ENCODE peak calls at places on chromosome 19, in seven cellular contexts. One of them, this sample, is unnamed.

GRCh38 chr19:48498576-48498879 is 13.1 kb downstream of the LMTK3 start:
- DNase-seq in astrocyte of the cerebellum: no peak
- DNase-seq in left ventricle myocardium inferior: no peak
- DNase-seq in heart left ventricle: no peak
- DNase-seq in mammary epithelial cell: no peak
- DNase-seq in psoas muscle: no peak
- DNase-seq in transverse colon: no peak
- DNase-seq in this sample: no peak

GRCh38 chr19:34497112-34497805 is 15.7 kb downstream of the WTIP start:
- DNase-seq in astrocyte of the cerebellum: no peak
- DNase-seq in left ventricle myocardium inferior: no peak
- DNase-seq in heart left ventricle: no peak
- DNase-seq in mammary epithelial cell: no peak
- DNase-seq in psoas muscle: no peak
- DNase-seq in transverse colon: no peak
- DNase-seq in this sample: no peak

GRCh38 chr19:31699421-31699820 is 350.2 kb upstream of the TSHZ3 start:
- DNase-seq in astrocyte of the cerebellum: no peak
- DNase-seq in left ventricle myocardium inferior: no peak
- DNase-seq in heart left ventricle: no peak
- DNase-seq in mammary epithelial cell: no peak
- DNase-seq in psoas muscle: no peak
- DNase-seq in transverse colon: no peak
- DNase-seq in this sample: no peak

GRCh38 chr19:5913739-5914357 is at the start of gene CAPS:
- DNase-seq in astrocyte of the cerebellum: no peak
- DNase-seq in left ventricle myocardium inferior: peak; percentile 60
- DNase-seq in heart left ventricle: no peak
- DNase-seq in mammary epithelial cell: peak; percentile 72
- DNase-seq in psoas muscle: peak; percentile 56
- DNase-seq in transverse colon: peak; percentile 78
- DNase-seq in this sample: no peak

GRCh38 chr19:52943134-52943883 is 19.4 kb downstream of the ZNF816 start:
- DNase-seq in astrocyte of the cerebellum: no peak
- DNase-seq in left ventricle myocardium inferior: no peak
- DNase-seq in heart left ventricle: no peak
- DNase-seq in mammary epithelial cell: no peak
- DNase-seq in psoas muscle: no peak
- DNase-seq in transverse colon: no peak
- DNase-seq in this sample: no peak

GRCh38 chr19:42152876-42153275 is 20.6 kb upstream of the POU2F2 start:
- DNase-seq in astrocyte of the cerebellum: no peak
- DNase-seq in left ventricle myocardium inferior: no peak
- DNase-seq in heart left ventricle: no peak
- DNase-seq in mammary epithelial cell: no peak
- DNase-seq in psoas muscle: no peak
- DNase-seq in transverse colon: no peak
- DNase-seq in this sample: no peak

GRCh38 chr19:52442179-52442578 is 11.2 kb upstream of the ZNF578 start:
- DNase-seq in astrocyte of the cerebellum: no peak
- DNase-seq in left ventricle myocardium inferior: no peak
- DNase-seq in heart left ventricle: no peak
- DNase-seq in mammary epithelial cell: no peak
- DNase-seq in psoas muscle: no peak
- DNase-seq in transverse colon: no peak
- DNase-seq in this sample: no peak

GRCh38 chr19:35442091-35442490 is 6.0 kb upstream of the FFAR2 start:
- DNase-seq in astrocyte of the cerebellum: no peak
- DNase-seq in left ventricle myocardium inferior: no peak
- DNase-seq in heart left ventricle: peak; percentile 77
- DNase-seq in mammary epithelial cell: no peak
- DNase-seq in psoas muscle: peak; percentile 42
- DNase-seq in transverse colon: no peak
- DNase-seq in this sample: no peak

GRCh38 chr19:38933544-38933943 is 2.8 kb downstream of the MRPS12 start:
- DNase-seq in astrocyte of the cerebellum: no peak
- DNase-seq in left ventricle myocardium inferior: no peak
- DNase-seq in heart left ventricle: peak; percentile 10
- DNase-seq in mammary epithelial cell: no peak
- DNase-seq in psoas muscle: no peak
- DNase-seq in transverse colon: no peak
- DNase-seq in this sample: no peak

GRCh38 chr19:42129399-42130253 is 2.6 kb downstream of the POU2F2 start:
- DNase-seq in astrocyte of the cerebellum: no peak
- DNase-seq in left ventricle myocardium inferior: peak; percentile 29
- DNase-seq in heart left ventricle: peak; percentile 70
- DNase-seq in mammary epithelial cell: peak; percentile 82
- DNase-seq in psoas muscle: peak; percentile 37
- DNase-seq in transverse colon: peak; percentile 75
- DNase-seq in this sample: no peak

GRCh38 chr19:5141278-5141925 is 172.5 kb downstream of the KDM4B start:
- DNase-seq in astrocyte of the cerebellum: no peak
- DNase-seq in left ventricle myocardium inferior: no peak
- DNase-seq in heart left ventricle: peak; percentile 65
- DNase-seq in mammary epithelial cell: peak; percentile 13
- DNase-seq in psoas muscle: peak; percentile 8
- DNase-seq in transverse colon: no peak
- DNase-seq in this sample: no peak

GRCh38 chr19:39500543-39500942 is 1.8 kb downstream of the DLL3 start:
- DNase-seq in astrocyte of the cerebellum: no peak
- DNase-seq in left ventricle myocardium inferior: no peak
- DNase-seq in heart left ventricle: no peak
- DNase-seq in mammary epithelial cell: no peak
- DNase-seq in psoas muscle: no peak
- DNase-seq in transverse colon: no peak
- DNase-seq in this sample: no peak

GRCh38 chr19:50489461-50490011 is 12.9 kb upstream of the GARIN5A start:
- DNase-seq in astrocyte of the cerebellum: no peak
- DNase-seq in left ventricle myocardium inferior: no peak
- DNase-seq in heart left ventricle: peak; percentile 37
- DNase-seq in mammary epithelial cell: no peak
- DNase-seq in psoas muscle: peak; percentile 30
- DNase-seq in transverse colon: no peak
- DNase-seq in this sample: no peak

GRCh38 chr19:6393982-6394412 is 1.0 kb upstream of the GTF2F1 start:
- DNase-seq in astrocyte of the cerebellum: no peak
- DNase-seq in left ventricle myocardium inferior: no peak
- DNase-seq in heart left ventricle: peak; percentile 84
- DNase-seq in mammary epithelial cell: no peak
- DNase-seq in psoas muscle: no peak
- DNase-seq in transverse colon: peak; percentile 76
- DNase-seq in this sample: no peak

GRCh38 chr19:13646758-13647157 is 117.6 kb upstream of the MRI1 start:
- DNase-seq in astrocyte of the cerebellum: no peak
- DNase-seq in left ventricle myocardium inferior: no peak
- DNase-seq in heart left ventricle: no peak
- DNase-seq in mammary epithelial cell: no peak
- DNase-seq in psoas muscle: no peak
- DNase-seq in transverse colon: no peak
- DNase-seq in this sample: no peak

GRCh38 chr19:55795021-55795420 is 26.1 kb downstream of the RFPL4AL1 start:
- DNase-seq in astrocyte of the cerebellum: no peak
- DNase-seq in left ventricle myocardium inferior: no peak
- DNase-seq in heart left ventricle: no peak
- DNase-seq in mammary epithelial cell: no peak
- DNase-seq in psoas muscle: no peak
- DNase-seq in transverse colon: no peak
- DNase-seq in this sample: no peak

GRCh38 chr19:48752511-48753365 is at the start of gene FUT1:
- DNase-seq in astrocyte of the cerebellum: no peak
- DNase-seq in left ventricle myocardium inferior: peak; percentile 72
- DNase-seq in heart left ventricle: peak; percentile 88
- DNase-seq in mammary epithelial cell: peak; percentile 97
- DNase-seq in psoas muscle: peak; percentile 69
- DNase-seq in transverse colon: peak; percentile 76
- DNase-seq in this sample: no peak

GRCh38 chr19:10580979-10581631 is 6.0 kb downstream of the AP1M2 start:
- DNase-seq in astrocyte of the cerebellum: peak; percentile 87
- DNase-seq in left ventricle myocardium inferior: peak; percentile 85
- DNase-seq in heart left ventricle: peak; percentile 89
- DNase-seq in mammary epithelial cell: peak; percentile 73
- DNase-seq in psoas muscle: peak; percentile 86
- DNase-seq in transverse colon: peak; percentile 91
- DNase-seq in this sample: no peak
- H3K4me3 ChIP-seq in astrocyte of the cerebellum: no peak overlapping the region
- H3K4me3 ChIP-seq in left ventricle myocardium inferior: peak overlapping the region; percentile 45
- H3K4me3 ChIP-seq in heart left ventricle: no peak overlapping the region
- H3K4me3 ChIP-seq in mammary epithelial cell: no peak overlapping the region
- H3K4me3 ChIP-seq in psoas muscle: peak overlapping the region; percentile 52
- H3K4me3 ChIP-seq in transverse colon: no peak overlapping the region
- H3K4me3 ChIP-seq in this sample: peak overlapping the region; percentile 22

GRCh38 chr19:9621156-9622037 is at the start of gene ZNF561:
- DNase-seq in astrocyte of the cerebellum: peak; percentile 89
- DNase-seq in left ventricle myocardium inferior: peak; percentile 86
- DNase-seq in heart left ventricle: peak; percentile 91
- DNase-seq in mammary epithelial cell: peak; percentile 90
- DNase-seq in psoas muscle: peak; percentile 84
- DNase-seq in transverse colon: peak; percentile 90
- DNase-seq in this sample: peak; percentile 69

GRCh38 chr19:9620842-9621155 is 233 bp downstream of the ZNF561 start:
- DNase-seq in astrocyte of the cerebellum: no peak
- DNase-seq in left ventricle myocardium inferior: no peak
- DNase-seq in heart left ventricle: no peak
- DNase-seq in mammary epithelial cell: no peak
- DNase-seq in psoas muscle: no peak
- DNase-seq in transverse colon: no peak
- DNase-seq in this sample: no peak

DNA sequence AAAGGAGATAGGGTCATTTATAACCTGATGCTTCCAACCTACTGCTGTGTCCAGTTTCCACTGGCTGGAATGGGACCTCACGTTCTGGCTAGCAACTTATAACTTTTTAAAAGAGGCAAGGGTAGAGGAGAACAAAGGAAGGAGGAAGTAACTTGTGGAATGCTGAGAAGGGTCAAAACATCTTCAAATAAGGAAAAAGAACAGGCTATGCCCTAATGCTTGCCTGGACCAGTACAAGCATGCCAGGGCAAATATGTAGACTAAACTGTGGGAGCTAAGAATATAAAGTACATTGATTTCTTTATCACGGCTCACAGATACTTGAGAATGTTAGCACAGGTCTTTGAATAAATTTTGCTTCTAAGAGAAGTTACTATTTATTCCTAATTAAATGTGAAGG is 1.5 kb upstream of the ZNF561 start:
- DNase-seq in astrocyte of the cerebellum: no peak
- DNase-seq in left ventricle myocardium inferior: no peak
- DNase-seq in heart left ventricle: no peak
- DNase-seq in mammary epithelial cell: peak; percentile 76
- DNase-seq in psoas muscle: no peak
- DNase-seq in transverse colon: no peak
- DNase-seq in this sample: peak; percentile 3
- H3K4me3 ChIP-seq in astrocyte of the cerebellum: no peak overlapping the region
- H3K4me3 ChIP-seq in left ventricle myocardium inferior: no peak overlapping the region
- H3K4me3 ChIP-seq in heart left ventricle: peak overlapping the region; percentile 97
- H3K4me3 ChIP-seq in mammary epithelial cell: peak overlapping the region; percentile 16
- H3K4me3 ChIP-seq in psoas muscle: no peak overlapping the region
- H3K4me3 ChIP-seq in transverse colon: no peak overlapping the region
- H3K4me3 ChIP-seq in this sample: peak overlapping the region; percentile 79

GRCh38 chr19:16516381-16516780 is 20.2 kb downstream of the C19orf44 start:
- DNase-seq in astrocyte of the cerebellum: no peak
- DNase-seq in left ventricle myocardium inferior: no peak
- DNase-seq in heart left ventricle: no peak
- DNase-seq in mammary epithelial cell: no peak
- DNase-seq in psoas muscle: no peak
- DNase-seq in transverse colon: no peak
- DNase-seq in this sample: no peak

GRCh38 chr19:16519230-16519687 is 23.0 kb downstream of the CHERP start:
- DNase-seq in astrocyte of the cerebellum: no peak
- DNase-seq in left ventricle myocardium inferior: no peak
- DNase-seq in heart left ventricle: no peak
- DNase-seq in mammary epithelial cell: no peak
- DNase-seq in psoas muscle: no peak
- DNase-seq in transverse colon: no peak
- DNase-seq in this sample: no peak

GRCh38 chr19:16516923-16517610 is 20.9 kb downstream of the C19orf44 start:
- DNase-seq in astrocyte of the cerebellum: no peak
- DNase-seq in left ventricle myocardium inferior: no peak
- DNase-seq in heart left ventricle: no peak
- DNase-seq in mammary epithelial cell: no peak
- DNase-seq in psoas muscle: no peak
- DNase-seq in transverse colon: no peak
- DNase-seq in this sample: no peak

GRCh38 chr19:16518483-16519229 is 22.5 kb downstream of the C19orf44 start:
- DNase-seq in astrocyte of the cerebellum: no peak
- DNase-seq in left ventricle myocardium inferior: no peak
- DNase-seq in heart left ventricle: no peak
- DNase-seq in mammary epithelial cell: no peak
- DNase-seq in psoas muscle: no peak
- DNase-seq in transverse colon: no peak
- DNase-seq in this sample: no peak

GRCh38 chr19:16518061-16518460 is 21.9 kb downstream of the C19orf44 start:
- DNase-seq in astrocyte of the cerebellum: no peak
- DNase-seq in left ventricle myocardium inferior: no peak
- DNase-seq in heart left ventricle: no peak
- DNase-seq in mammary epithelial cell: no peak
- DNase-seq in psoas muscle: no peak
- DNase-seq in transverse colon: no peak
- DNase-seq in this sample: no peak
- H3K4me3 ChIP-seq in astrocyte of the cerebellum: no peak overlapping the region
- H3K4me3 ChIP-seq in left ventricle myocardium inferior: no peak overlapping the region
- H3K4me3 ChIP-seq in heart left ventricle: no peak overlapping the region
- H3K4me3 ChIP-seq in mammary epithelial cell: no peak overlapping the region
- H3K4me3 ChIP-seq in psoas muscle: no peak overlapping the region
- H3K4me3 ChIP-seq in transverse colon: no peak overlapping the region
- H3K4me3 ChIP-seq in this sample: no peak overlapping the region

GRCh38 chr19:18393836-18394235 is 3.6 kb downstream of the LRRC25 start:
- DNase-seq in astrocyte of the cerebellum: no peak
- DNase-seq in left ventricle myocardium inferior: peak; percentile 54
- DNase-seq in heart left ventricle: peak; percentile 83
- DNase-seq in mammary epithelial cell: no peak
- DNase-seq in psoas muscle: no peak
- DNase-seq in transverse colon: no peak
- DNase-seq in this sample: no peak

GRCh38 chr19:18391509-18392075 is 5.6 kb downstream of the GDF15 start:
- DNase-seq in astrocyte of the cerebellum: no peak
- DNase-seq in left ventricle myocardium inferior: no peak
- DNase-seq in heart left ventricle: no peak
- DNase-seq in mammary epithelial cell: no peak
- DNase-seq in psoas muscle: no peak
- DNase-seq in transverse colon: no peak
- DNase-seq in this sample: no peak

GRCh38 chr19:18390075-18390909 is 4.3 kb downstream of the GDF15 start:
- DNase-seq in astrocyte of the cerebellum: no peak
- DNase-seq in left ventricle myocardium inferior: no peak
- DNase-seq in heart left ventricle: no peak
- DNase-seq in mammary epithelial cell: no peak
- DNase-seq in psoas muscle: no peak
- DNase-seq in transverse colon: no peak
- DNase-seq in this sample: no peak

GRCh38 chr19:18392417-18392816 is 5.0 kb downstream of the LRRC25 start:
- DNase-seq in astrocyte of the cerebellum: no peak
- DNase-seq in left ventricle myocardium inferior: peak; percentile 46
- DNase-seq in heart left ventricle: no peak
- DNase-seq in mammary epithelial cell: no peak
- DNase-seq in psoas muscle: no peak
- DNase-seq in transverse colon: peak; percentile 59
- DNase-seq in this sample: no peak

DNA sequence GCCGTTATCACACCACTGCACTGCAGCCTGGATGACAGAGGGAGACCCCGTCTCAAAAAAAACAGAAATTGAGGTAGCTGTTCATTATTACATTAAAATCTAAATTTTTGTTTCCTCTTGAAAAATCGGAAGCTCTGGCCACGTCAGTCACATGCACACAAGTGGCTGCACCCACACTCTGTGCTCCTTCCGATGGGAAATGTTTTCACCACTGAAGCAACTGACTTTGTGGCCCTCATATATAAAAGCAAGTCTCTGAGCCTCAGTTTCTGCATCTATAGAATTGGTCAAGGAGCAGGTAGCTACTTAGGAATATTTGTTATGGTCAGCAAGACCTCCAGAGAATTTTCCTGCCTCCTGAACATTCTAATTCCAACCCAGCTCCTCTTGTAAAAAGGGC is 4.5 kb downstream of the LRRC25 start:
- DNase-seq in astrocyte of the cerebellum: no peak
- DNase-seq in left ventricle myocardium inferior: no peak
- DNase-seq in heart left ventricle: no peak
- DNase-seq in mammary epithelial cell: no peak
- DNase-seq in psoas muscle: no peak
- DNase-seq in transverse colon: no peak
- DNase-seq in this sample: no peak
- H3K4me3 ChIP-seq in astrocyte of the cerebellum: no peak overlapping the region
- H3K4me3 ChIP-seq in left ventricle myocardium inferior: peak overlapping the region; percentile 15
- H3K4me3 ChIP-seq in heart left ventricle: peak overlapping the region; percentile 66
- H3K4me3 ChIP-seq in mammary epithelial cell: no peak overlapping the region
- H3K4me3 ChIP-seq in psoas muscle: no peak overlapping the region
- H3K4me3 ChIP-seq in transverse colon: no peak overlapping the region
- H3K4me3 ChIP-seq in this sample: no peak overlapping the region